ENCODE peak calls at places on chromosomes 2 and 18, in nine cellular contexts. E is CD8-positive, alpha-beta T cell; C is spleen; D is mucosa of descending colon; T is thoracic aorta; Y is adrenal gland; V is heart right ventricle; S is lung; U is lower lobe of right lung. I is an unnamed sample.

GRCh38 chr2:78061301-78061700 is 539.1 kb upstream of the LRRTM4 start:
- DNase-seq in E (no peak), C (no peak), D (no peak), T (no peak), Y (no peak), V (no peak), S (no peak), U (no peak), I (no peak)

GRCh38 chr18:70781860-70782453 is 493.1 kb downstream of the SOCS6 start:
- DNase-seq in E (peak; percentile 59), C (no peak), D (no peak), T (no peak), Y (peak; percentile 46), V (no peak), S (peak; percentile 57), U (no peak), I (peak; percentile 40)

GRCh38 chr2:191247381-191248057 is 2.3 kb downstream of the MYO1B start:
- DNase-seq in E (no peak), C (no peak), D (no peak), T (no peak), Y (no peak), V (no peak), S (no peak), U (no peak), I (no peak)

GRCh38 chr2:199111461-199111860 is 346.3 kb downstream of the SATB2 start:
- DNase-seq in E (no peak), C (no peak), D (no peak), T (no peak), Y (no peak), V (no peak), S (no peak), U (no peak), I (no peak)

GRCh38 chr18:74242451-74243096 is 49.2 kb downstream of the CYB5A start:
- DNase-seq in E (no peak), C (no peak), D (no peak), T (no peak), Y (no peak), V (no peak), S (no peak), U (no peak), I (no peak)

GRCh38 chr18:58310517-58310916 is 266.5 kb downstream of the NEDD4L start:
- DNase-seq in E (peak; percentile 13), C (peak; percentile 44), D (peak; percentile 83), T (no peak), Y (peak; percentile 25), V (peak; percentile 42), S (peak; percentile 90), U (peak; percentile 89), I (no peak)

GRCh38 chr2:85935746-85936208 is 47.0 kb upstream of the ST3GAL5 start:
- DNase-seq in E (no peak), C (no peak), D (no peak), T (no peak), Y (peak; percentile 61), V (no peak), S (no peak), U (no peak), I (no peak)

GRCh38 chr2:121245913-121246312 is 39.1 kb downstream of the TFCP2L1 start:
- DNase-seq in E (no peak), C (peak; percentile 56), D (peak; percentile 17), T (no peak), Y (no peak), V (no peak), S (no peak), U (peak; percentile 10), I (no peak)

GRCh38 chr2:95384854-95385569 is 17.5 kb upstream of the FAHD2A start:
- DNase-seq in E (no peak), C (no peak), D (peak; percentile 73), T (no peak), Y (no peak), V (no peak), S (no peak), U (no peak), I (no peak)

GRCh38 chr2:179987916-179988315 is 19.2 kb downstream of the CWC22 start:
- DNase-seq in E (no peak), C (no peak), D (no peak), T (no peak), Y (no peak), V (no peak), S (no peak), U (no peak), I (no peak)

GRCh38 chr2:197813093-197813787 is 8.8 kb downstream of the PLCL1 start:
- DNase-seq in E (no peak), C (no peak), D (no peak), T (no peak), Y (peak; percentile 23), V (no peak), S (no peak), U (no peak), I (no peak)

GRCh38 chr2:239578381-239578780 is 177.6 kb upstream of the HDAC4 start:
- DNase-seq in E (no peak), C (peak; percentile 62), D (peak; percentile 16), T (no peak), Y (no peak), V (no peak), S (no peak), U (peak; percentile 23), I (no peak)

GRCh38 chr2:135097532-135098231 is 45.6 kb downstream of the RAB3GAP1 start:
- DNase-seq in E (no peak), C (no peak), D (no peak), T (no peak), Y (no peak), V (no peak), S (no peak), U (no peak), I (no peak)

GRCh38 chr2:199818001-199818400 is 33.0 kb downstream of the FTCDNL1 start:
- DNase-seq in E (no peak), C (no peak), D (no peak), T (no peak), Y (no peak), V (no peak), S (no peak), U (no peak), I (no peak)

GRCh38 chr2:227906991-227907390 is 35.6 kb downstream of the DAW1 start:
- DNase-seq in E (no peak), C (no peak), D (no peak), T (no peak), Y (no peak), V (no peak), S (no peak), U (no peak), I (no peak)

GRCh38 chr2:74527741-74528140 is 1.7 kb upstream of the DQX1 start:
- DNase-seq in E (no peak), C (no peak), D (no peak), T (no peak), Y (no peak), V (no peak), S (no peak), U (no peak), I (no peak)

GRCh38 chr2:28361991-28362710 is 30.5 kb upstream of the FOSL2 start:
- DNase-seq in E (no peak), C (no peak), D (no peak), T (no peak), Y (no peak), V (no peak), S (no peak), U (no peak), I (no peak)

GRCh38 chr18:55405655-55406373 is 182.2 kb downstream of the TCF4 start:
- DNase-seq in E (no peak), C (no peak), D (no peak), T (peak; percentile 69), Y (peak; percentile 94), V (peak; percentile 82), S (peak; percentile 66), U (peak; percentile 51), I (no peak)

GRCh38 chr2:142153601-142154000 is 22.8 kb upstream of the LRP1B start:
- DNase-seq in E (no peak), C (no peak), D (no peak), T (no peak), Y (no peak), V (no peak), S (no peak), U (no peak), I (no peak)

GRCh38 chr2:67006373-67006960 is 390.7 kb upstream of the ETAA1 start:
- DNase-seq in E (no peak), C (no peak), D (no peak), T (no peak), Y (no peak), V (no peak), S (no peak), U (no peak), I (no peak)

GRCh38 chr2:62071760-62072680 is 123.9 kb upstream of the B3GNT2 start:
- DNase-seq in E (no peak), C (no peak), D (no peak), T (no peak), Y (no peak), V (no peak), S (no peak), U (no peak), I (peak; percentile 6)
- H3K36me3 ChIP-seq in E (no peaks in the 10 kb centered on the region), C (peaks cover 5% of the 10 kb centered on the region), D (no peaks in the 10 kb centered on the region), T (no peaks in the 10 kb centered on the region), Y (no peaks in the 10 kb centered on the region), V (peaks cover 9% of the 10 kb centered on the region), S (no peaks in the 10 kb centered on the region), U (no peaks in the 10 kb centered on the region), I (peaks cover 7% of the 10 kb centered on the region)

GRCh38 chr2:234966340-234966739 is 14.5 kb downstream of the SH3BP4 start:
- DNase-seq in E (no peak), C (no peak), D (no peak), T (no peak), Y (no peak), V (no peak), S (no peak), U (no peak), I (no peak)
- H3K36me3 ChIP-seq in E (no peaks in the 10 kb centered on the region), C (no peaks in the 10 kb centered on the region), D (no peaks in the 10 kb centered on the region), T (no peaks in the 10 kb centered on the region), Y (no peaks in the 10 kb centered on the region), V (no peaks in the 10 kb centered on the region), S (no peaks in the 10 kb centered on the region), U (no peaks in the 10 kb centered on the region), I (no peaks in the 10 kb centered on the region)

DNA sequence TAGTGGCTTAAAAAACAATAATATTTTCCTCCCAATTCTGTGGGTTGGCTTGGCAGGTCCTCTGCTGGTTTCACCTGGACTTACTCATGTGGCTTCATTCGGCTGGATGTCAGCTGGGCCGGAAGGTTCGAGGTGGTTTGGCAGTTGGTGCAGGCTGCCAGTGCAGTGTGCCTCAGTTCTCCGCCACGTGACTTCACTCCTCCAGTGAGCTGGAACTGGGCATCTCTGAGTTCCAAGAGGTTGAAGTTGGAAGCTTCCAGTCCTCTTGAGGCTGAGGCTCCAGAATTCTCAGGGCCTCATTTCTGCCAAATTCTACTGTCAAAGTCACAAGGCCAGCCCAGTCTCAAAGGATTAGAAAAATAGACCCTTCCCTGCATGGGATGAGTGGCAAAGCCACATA is 83.4 kb upstream of the B3GNT7 start:
- DNase-seq in E (no peak), C (no peak), D (no peak), T (no peak), Y (no peak), V (no peak), S (no peak), U (no peak), I (no peak)
- H3K36me3 ChIP-seq in E (no peaks in the 10 kb centered on the region), C (no peaks in the 10 kb centered on the region), D (no peaks in the 10 kb centered on the region), T (no peaks in the 10 kb centered on the region), Y (no peaks in the 10 kb centered on the region), V (no peaks in the 10 kb centered on the region), S (peaks cover 1% of the 10 kb centered on the region), U (no peaks in the 10 kb centered on the region), I (no peaks in the 10 kb centered on the region)

GRCh38 chr2:216915548-216916128 is 55.8 kb upstream of the TNP1 start:
- DNase-seq in E (no peak), C (no peak), D (no peak), T (no peak), Y (no peak), V (no peak), S (no peak), U (no peak), I (no peak)
- H3K36me3 ChIP-seq in E (no peaks in the 10 kb centered on the region), C (no peaks in the 10 kb centered on the region), D (no peaks in the 10 kb centered on the region), T (no peaks in the 10 kb centered on the region), Y (no peaks in the 10 kb centered on the region), V (no peaks in the 10 kb centered on the region), S (no peaks in the 10 kb centered on the region), U (no peaks in the 10 kb centered on the region), I (no peaks in the 10 kb centered on the region)